ENCODE peak calls at places on chromosomes 7 and 10, in seven cellular contexts. N, O, L, C, J, Z and H are unnamed samples.

GRCh38 chr10:118995739-118996138 is 33.8 kb upstream of the NANOS1 start:
- DNase-seq in N (no peak), J (no peak), Z (no peak), C (no peak), O (no peak), L (no peak), H (no peak)

GRCh38 chr7:55066479-55066878 is 47.7 kb downstream of the EGFR start:
- DNase-seq in O (no peak), J (no peak), N (no peak), Z (no peak), C (peak; percentile 82), L (no peak), H (peak; percentile 43)

GRCh38 chr7:51123322-51124021 is 193.1 kb downstream of the COBL start:
- DNase-seq in O (no peak), J (no peak), C (no peak), Z (peak; percentile 89), N (peak; percentile 79), L (no peak), H (peak; percentile 38)

GRCh38 chr10:102752934-102753664 is 9.4 kb downstream of the WBP1L start:
- DNase-seq in L (no peak), Z (peak; percentile 31), J (peak; percentile 49), O (no peak), C (peak; percentile 83), N (peak; percentile 83), H (peak; percentile 91)

GRCh38 chr7:55476071-55476803 is 96.1 kb downstream of the VOPP1 start:
- DNase-seq in J (no peak), Z (peak; percentile 11), L (no peak), N (peak; percentile 88), O (no peak), C (no peak), H (no peak)

GRCh38 chr7:98771519-98772241 is 98.1 kb downstream of the TMEM130 start:
- DNase-seq in L (no peak), N (peak; percentile 78), O (peak; percentile 21), C (peak; percentile 74), Z (peak; percentile 60), J (peak; percentile 45), H (peak; percentile 65)

GRCh38 chr7:104652434-104652833 is 324.0 kb downstream of the LHFPL3 start:
- DNase-seq in L (no peak), O (no peak), Z (no peak), J (no peak), N (no peak), C (peak; percentile 28), H (no peak)

GRCh38 chr7:50037106-50037505 is 55.9 kb downstream of the ZPBP start:
- DNase-seq in O (no peak), C (no peak), N (no peak), J (no peak), Z (no peak), L (no peak), H (no peak)

GRCh38 chr10:76036962-76037361 is 605.5 kb downstream of the LRMDA start:
- DNase-seq in C (no peak), O (no peak), L (no peak), J (no peak), Z (no peak), N (no peak), H (no peak)

GRCh38 chr10:129898701-129899563 is 65.1 kb downstream of the EBF3 start:
- DNase-seq in J (no peak), O (no peak), Z (no peak), C (no peak), N (no peak), L (no peak), H (no peak)

GRCh38 chr10:63977329-63977923 is 456.2 kb downstream of the REEP3 start:
- DNase-seq in N (peak; percentile 13), C (peak; percentile 84), Z (peak; percentile 37), J (peak; percentile 63), O (peak; percentile 51), L (no peak), H (peak; percentile 21)

GRCh38 chr7:99947608-99948007 is 18.2 kb upstream of the GJC3 start:
- DNase-seq in Z (no peak), L (no peak), J (no peak), O (no peak), N (no peak), C (no peak), H (no peak)

GRCh38 chr7:100675581-100676350 is 2.2 kb downstream of the GNB2 start:
- DNase-seq in C (peak; percentile 78), Z (no peak), N (peak; percentile 59), J (peak; percentile 77), L (no peak), O (peak; percentile 68), H (peak; percentile 79)

DNA sequence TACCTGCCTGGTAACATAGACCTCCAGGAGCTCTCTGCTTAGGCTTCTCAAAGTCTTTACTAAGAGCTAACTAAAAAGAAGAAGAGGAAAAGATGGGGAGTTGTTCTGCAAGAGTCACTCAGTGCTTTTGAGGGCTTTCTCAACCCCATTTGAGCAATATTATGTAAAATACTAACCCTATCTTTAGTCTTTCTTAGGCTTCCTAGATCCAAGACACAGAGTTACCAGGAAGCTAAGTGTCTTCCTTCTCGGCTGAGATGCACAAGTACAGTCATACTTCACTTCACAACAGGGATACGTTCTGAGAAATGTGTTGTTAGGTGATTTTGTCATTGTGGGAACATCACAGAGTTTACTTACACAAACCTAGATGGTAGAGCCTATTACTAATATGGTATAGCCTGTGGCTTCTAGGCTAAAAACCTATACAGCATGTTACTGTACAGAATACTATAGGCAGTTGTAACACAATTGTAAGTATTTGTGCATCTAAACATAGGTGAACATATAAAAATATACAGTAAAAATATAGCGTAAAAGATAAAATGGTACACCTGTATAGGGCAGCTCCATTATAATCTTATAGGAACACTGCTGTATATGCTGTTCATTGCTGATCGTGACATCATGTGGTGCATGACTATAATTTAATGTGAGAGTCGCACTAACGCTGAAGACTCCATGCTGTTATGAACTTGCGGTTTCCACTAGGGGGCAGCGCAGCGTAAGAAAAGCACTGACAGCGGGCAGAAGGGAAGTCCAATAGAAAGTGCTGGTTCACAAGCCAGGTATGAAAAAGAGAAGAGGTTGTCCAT is 16.3 kb downstream of the ANKRD22 start:
- DNase-seq in L (no peak), O (peak; percentile 76), N (peak; percentile 89), Z (peak; percentile 74), C (peak; percentile 82), J (peak; percentile 72), H (peak; percentile 84)
- H3K4me2 ChIP-seq in L (no peak overlapping the region), O (no peak overlapping the region), N (no peak overlapping the region), Z (no peak overlapping the region), C (no peak overlapping the region), J (no peak overlapping the region), H (no peak overlapping the region)

DNA sequence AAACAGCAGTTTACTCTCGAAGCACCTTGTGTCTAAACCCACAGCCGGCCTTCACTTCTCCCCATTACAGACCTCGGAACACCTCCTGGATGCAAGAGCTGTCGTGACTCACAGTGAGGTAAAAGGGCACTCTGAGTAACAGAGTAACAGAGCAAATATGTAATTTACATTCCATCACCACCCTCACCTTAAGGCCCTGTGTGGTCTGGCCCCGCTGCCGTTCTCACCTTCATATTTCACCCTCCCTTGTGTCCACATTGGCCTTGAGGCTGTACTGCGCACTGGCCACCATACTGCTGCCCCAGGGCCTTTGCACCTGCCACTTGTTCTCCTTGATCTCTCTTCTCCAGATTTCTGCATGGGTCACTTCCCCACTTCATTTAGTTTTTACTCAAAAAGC is 12.6 kb downstream of the FFAR4 start:
- DNase-seq in Z (peak; percentile 83), L (no peak), O (no peak), J (no peak), C (no peak), N (peak; percentile 22), H (no peak)
- H3K4ac ChIP-seq in Z (no peak overlapping the region), L (no peak overlapping the region), O (no peak overlapping the region), J (no peak overlapping the region), C (no peak overlapping the region), N (no peak overlapping the region), H (no peak overlapping the region)

DNA sequence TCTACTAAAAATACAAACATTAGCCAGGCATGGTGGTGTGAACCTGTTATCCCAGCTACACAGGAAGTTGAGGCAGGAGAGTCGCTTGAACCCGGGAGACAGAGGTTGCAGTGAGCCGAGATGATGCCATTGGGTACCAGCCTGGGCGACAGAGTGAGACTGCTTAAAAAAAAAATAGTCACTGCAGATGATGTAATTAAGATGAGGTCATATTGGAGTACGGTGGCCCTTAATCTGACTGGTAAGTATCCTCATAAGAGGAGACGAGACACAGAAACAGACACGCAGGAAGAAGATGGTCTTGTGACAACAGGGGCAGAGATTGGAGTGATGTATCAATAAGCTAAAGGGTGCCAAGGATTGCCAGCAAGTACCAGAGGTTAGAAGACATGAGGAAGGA is 156.0 kb downstream of the FAM107B start:
- DNase-seq in C (no peak), Z (no peak), J (no peak), O (no peak), L (no peak), N (no peak), H (no peak)
- H3K23ac ChIP-seq in C (no peak overlapping the region), Z (no peak overlapping the region), J (no peak overlapping the region), O (no peak overlapping the region), L (no peak overlapping the region), N (no peak overlapping the region), H (no peak overlapping the region)

GRCh38 chr7:12929416-12930140 is 242.1 kb downstream of the ARL4A start:
- DNase-seq in Z (no peak), L (no peak), J (no peak), C (peak; percentile 20), O (no peak), N (no peak), H (no peak)
- H3K4me2 ChIP-seq in Z (no peak overlapping the region), L (no peak overlapping the region), J (no peak overlapping the region), C (no peak overlapping the region), O (no peak overlapping the region), N (no peak overlapping the region), H (no peak overlapping the region)

GRCh38 chr10:101609481-101609880 is 21.4 kb downstream of the DPCD start:
- DNase-seq in O (no peak), L (no peak), Z (no peak), N (peak; percentile 26), C (no peak), J (no peak), H (peak; percentile 51)

GRCh38 chr10:101612086-101612485 is 24.0 kb downstream of the DPCD start:
- DNase-seq in L (no peak), Z (no peak), C (no peak), J (no peak), N (no peak), O (no peak), H (no peak)

GRCh38 chr10:101611506-101611905 is 23.4 kb downstream of the DPCD start:
- DNase-seq in O (no peak), Z (no peak), C (no peak), J (no peak), N (peak; percentile 47), L (no peak), H (peak; percentile 27)

GRCh38 chr10:101612872-101613271 is 24.8 kb downstream of the DPCD start:
- DNase-seq in N (no peak), Z (no peak), C (no peak), L (no peak), J (no peak), O (no peak), H (no peak)

GRCh38 chr10:101611096-101611495 is 23.0 kb downstream of the DPCD start:
- DNase-seq in C (no peak), Z (no peak), N (no peak), O (no peak), J (no peak), L (no peak), H (no peak)
- H3K4ac ChIP-seq in C (no peak overlapping the region), Z (no peak overlapping the region), N (no peak overlapping the region), O (no peak overlapping the region), J (no peak overlapping the region), L (no peak overlapping the region), H (no peak overlapping the region)

GRCh38 chr7:140217750-140218501 is 41.1 kb upstream of the KDM7A start:
- DNase-seq in C (no peak), O (no peak), L (no peak), J (no peak), Z (no peak), N (no peak), H (no peak)
- H3K23ac ChIP-seq in C (no peak overlapping the region), O (no peak overlapping the region), L (no peak overlapping the region), J (no peak overlapping the region), Z (no peak overlapping the region), N (no peak overlapping the region), H (no peak overlapping the region)

GRCh38 chr7:85184599-85185354 is 2.1 kb downstream of the SEMA3D start:
- DNase-seq in N (peak; percentile 37), O (peak; percentile 35), C (peak; percentile 63), L (no peak), J (peak; percentile 37), Z (no peak), H (peak; percentile 48)
- H3K4me2 ChIP-seq in N (peak overlapping the region; percentile 85), O (peak overlapping the region; percentile 97), C (no peak overlapping the region), L (peak overlapping the region; percentile 95), J (peak overlapping the region; percentile 99), Z (peak overlapping the region; percentile 99), H (peak overlapping the region; percentile 100)